ENCODE peak calls at places on chromosomes 3 and 15, in seven cellular contexts. E is thyroid gland, T is mucosa of descending colon, M is GM23338, I is IMR-90, V is H9, D is esophagus muscularis mucosa. O is an unnamed sample.

GRCh38 chr15:75346796-75347221 is at the start of gene NEIL1:
- DNase-seq in E (peak; percentile 33), T (peak; percentile 68), M (peak; percentile 74), I (no peak), V (peak; percentile 55), D (no peak), O (no peak)

GRCh38 chr3:126147147-126147931 is 33.0 kb downstream of the ALDH1L1 start:
- DNase-seq in E (no peak), T (peak; percentile 11), M (no peak), I (no peak), V (peak; percentile 15), D (peak; percentile 91), O (no peak)

GRCh38 chr15:25236861-25237155 is 202.0 kb downstream of the UBE3A start:
- DNase-seq in E (no peak), T (no peak), M (no peak), I (no peak), V (no peak), D (no peak), O (peak; percentile 14)

GRCh38 chr15:73948982-73949381 is 22.7 kb downstream of the LOXL1 start:
- DNase-seq in E (no peak), T (no peak), M (no peak), I (no peak), V (no peak), D (no peak), O (peak; percentile 2)

GRCh38 chr15:99170476-99171065 is 65.7 kb downstream of the SYNM start:
- DNase-seq in E (peak; percentile 31), T (no peak), M (no peak), I (no peak), V (no peak), D (peak; percentile 91), O (no peak)

GRCh38 chr3:25441234-25441856 is 13.3 kb downstream of the RARB start:
- DNase-seq in E (no peak), T (no peak), M (peak; percentile 65), I (no peak), V (peak; percentile 38), D (no peak), O (no peak)

GRCh38 chr3:50519471-50520089 is 16.1 kb upstream of the CACNA2D2 start:
- DNase-seq in E (peak; percentile 83), T (peak; percentile 80), M (peak; percentile 89), I (peak; percentile 25), V (peak; percentile 92), D (no peak), O (peak; percentile 72)

GRCh38 chr3:111989061-111989678 is 9.6 kb upstream of the TAGLN3 start:
- DNase-seq in E (no peak), T (no peak), M (peak; percentile 74), I (peak; percentile 80), V (no peak), D (no peak), O (no peak)

GRCh38 chr3:14467723-14468620 is 65.6 kb downstream of the SLC6A6 start:
- DNase-seq in E (peak; percentile 34), T (no peak), M (peak; percentile 55), I (peak; percentile 46), V (peak; percentile 52), D (no peak), O (no peak)

GRCh38 chr15:38247336-38247735 is 5.3 kb upstream of the SPRED1 start:
- DNase-seq in E (no peak), T (no peak), M (no peak), I (no peak), V (no peak), D (no peak), O (no peak)

DNA sequence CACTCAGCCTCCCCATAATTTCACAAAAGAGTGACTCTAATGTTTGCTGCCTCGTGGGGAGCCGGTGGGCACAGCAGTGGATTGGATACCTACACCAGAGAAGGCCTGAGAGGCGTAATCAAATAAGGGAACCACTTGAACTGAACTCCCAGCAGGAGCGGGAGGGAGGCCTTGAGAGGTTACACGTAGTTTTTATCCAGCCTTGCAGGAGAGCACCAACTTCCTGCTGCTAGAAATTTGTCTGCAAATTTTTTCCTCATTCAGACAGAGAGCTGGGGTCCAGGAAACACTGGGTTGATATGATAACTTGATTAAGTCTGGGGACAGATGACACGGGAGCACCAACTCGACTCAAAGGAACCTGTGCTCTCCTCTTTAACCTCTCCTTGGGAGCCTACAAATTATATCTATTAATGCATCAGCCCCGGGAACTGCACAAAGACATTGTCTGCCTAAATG is 69.8 kb downstream of the HES1 start:
- DNase-seq in E (peak; percentile 67), T (no peak), M (peak; percentile 64), I (no peak), V (peak; percentile 50), D (no peak), O (peak; percentile 52)
- TF ChIP-seq CTCF in E (no peak), T (no peak), M (no peak), I (no peak), V (no peak), D (no peak), O (no peak)

GRCh38 chr15:68469162-68470048 is 37.4 kb upstream of the ITGA11 start:
- DNase-seq in E (no peak), T (no peak), M (no peak), I (no peak), V (no peak), D (peak; percentile 62), O (no peak)

GRCh38 chr15:68466876-68467275 is 34.9 kb upstream of the ITGA11 start:
- DNase-seq in E (no peak), T (no peak), M (peak; percentile 9), I (no peak), V (no peak), D (peak; percentile 29), O (no peak)

GRCh38 chr15:68471552-68471951 is 39.6 kb upstream of the ITGA11 start:
- DNase-seq in E (no peak), T (no peak), M (no peak), I (peak; percentile 12), V (no peak), D (peak; percentile 42), O (no peak)

GRCh38 chr15:68470981-68471380 is 39.0 kb upstream of the ITGA11 start:
- DNase-seq in E (no peak), T (no peak), M (no peak), I (no peak), V (no peak), D (peak; percentile 90), O (no peak)

DNA sequence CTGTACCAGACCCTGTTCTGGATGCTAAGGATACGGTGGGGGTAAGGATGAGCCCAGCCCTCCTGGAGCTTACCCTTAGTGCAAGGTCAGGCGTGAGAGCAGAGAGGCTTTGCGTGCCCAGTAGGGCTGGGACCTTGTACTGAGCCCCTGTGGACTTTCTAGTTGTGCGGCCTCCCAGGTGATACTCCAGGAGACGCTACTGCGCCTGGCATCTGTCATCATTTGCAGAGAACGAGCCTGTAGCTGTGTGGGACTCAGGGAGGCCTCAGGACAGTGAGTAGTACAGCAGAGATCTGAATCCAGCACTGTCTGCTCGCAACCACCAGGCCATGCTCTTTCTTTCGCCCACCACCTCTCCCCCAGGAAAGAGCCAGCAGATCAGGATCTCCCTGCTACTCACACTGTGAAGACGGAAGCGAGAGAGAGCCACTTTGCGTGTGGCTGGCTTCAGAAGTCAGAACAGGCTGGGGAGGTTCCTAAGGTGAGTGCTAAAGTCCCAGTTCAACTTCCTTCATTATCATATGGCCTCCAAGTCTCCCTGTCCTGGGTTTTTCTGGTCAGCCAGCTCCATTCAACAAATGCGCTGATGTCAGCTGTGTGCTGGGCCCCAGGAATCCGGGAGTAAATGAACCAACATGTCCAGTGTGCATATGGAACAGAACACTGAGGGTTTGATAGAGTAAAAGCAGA is 38.2 kb upstream of the ITGA11 start:
- DNase-seq in E (no peak), T (no peak), M (peak; percentile 15), I (no peak), V (no peak), D (peak; percentile 84), O (no peak)
- TF ChIP-seq CTCF in E (no peak), T (no peak), M (no peak), I (no peak), V (no peak), D (no peak), O (no peak)

GRCh38 chr15:79208179-79208578 is 74.3 kb upstream of the ANKRD34C start:
- DNase-seq in E (no peak), T (no peak), M (no peak), I (no peak), V (no peak), D (no peak), O (no peak)
- TF ChIP-seq CTCF in E (no peak), T (no peak), M (peak; percentile 15), I (no peak), V (peak; percentile 33), D (no peak), O (no peak)

GRCh38 chr3:53089511-53089910 is 40.7 kb downstream of the RFT1 start:
- DNase-seq in E (no peak), T (peak; percentile 14), M (no peak), I (no peak), V (no peak), D (no peak), O (no peak)
- TF ChIP-seq CTCF in E (no peak), T (no peak), M (no peak), I (no peak), V (no peak), D (no peak), O (no peak)

DNA sequence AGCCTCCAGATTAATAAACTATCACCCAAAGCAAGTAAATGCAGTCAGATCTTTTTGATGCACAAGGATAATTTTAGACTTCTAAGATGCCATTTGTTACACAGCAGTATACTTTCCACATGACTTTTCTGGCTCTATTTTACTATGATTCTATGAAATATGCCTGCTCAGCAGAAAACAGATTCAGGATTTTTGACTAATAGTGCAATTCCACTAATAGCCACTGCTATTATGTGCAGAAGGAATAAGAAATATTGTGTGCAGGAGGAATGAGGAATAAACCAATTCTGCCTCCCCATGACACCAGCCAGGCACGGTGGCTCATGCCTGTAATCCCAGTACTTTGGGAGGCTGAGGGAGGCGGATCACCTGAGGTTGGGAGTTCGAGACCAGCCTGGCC is 11.5 kb upstream of the SPPL2A start:
- DNase-seq in E (no peak), T (no peak), M (no peak), I (no peak), V (no peak), D (no peak), O (no peak)
- TF ChIP-seq CTCF in E (no peak), T (no peak), M (no peak), I (no peak), V (no peak), D (no peak), O (no peak)

GRCh38 chr3:134298281-134298680 is 47.6 kb upstream of the RYK start:
- DNase-seq in E (no peak), T (no peak), M (no peak), I (no peak), V (no peak), D (no peak), O (no peak)

GRCh38 chr3:134299185-134299887 is 48.7 kb upstream of the RYK start:
- DNase-seq in E (no peak), T (peak; percentile 34), M (peak; percentile 51), I (peak; percentile 53), V (no peak), D (no peak), O (no peak)

GRCh38 chr3:134299888-134300206 is 49.2 kb upstream of the RYK start:
- DNase-seq in E (no peak), T (no peak), M (no peak), I (no peak), V (no peak), D (no peak), O (no peak)

GRCh38 chr3:134302674-134303073 is 52.0 kb upstream of the RYK start:
- DNase-seq in E (no peak), T (no peak), M (no peak), I (no peak), V (no peak), D (no peak), O (no peak)

GRCh38 chr3:134300520-134300919 is 49.9 kb upstream of the RYK start:
- DNase-seq in E (no peak), T (no peak), M (peak; percentile 44), I (no peak), V (no peak), D (no peak), O (no peak)
- TF ChIP-seq CTCF in E (no peak), T (no peak), M (peak; percentile 27), I (peak; percentile 9), V (peak; percentile 38), D (peak; percentile 6), O (no peak)

GRCh38 chr3:147940400-147940799 is 531.2 kb downstream of the ZIC1 start:
- DNase-seq in E (no peak), T (no peak), M (no peak), I (no peak), V (no peak), D (no peak), O (no peak)
- TF ChIP-seq CTCF in E (no peak), T (no peak), M (no peak), I (no peak), V (no peak), D (no peak), O (no peak)